ENCODE peak calls at places on chromosomes 5 and 9, in nine cellular contexts. I is PC-3, E is kidney epithelial cell, S is IMR-90, R is adrenal gland, F is BJ, P is endothelial cell of umbilical vein, Z is Caco-2, U is RWPE2. T is an unnamed sample.

GRCh38 chr5:32020271-32020670 is 153.8 kb downstream of the GOLPH3 start:
- DNase-seq in S (no peak), E (no peak), F (no peak), Z (no peak), U (no peak), R (no peak), P (no peak), I (no peak), T (no peak)

GRCh38 chr5:125276121-125276520 is 529.7 kb upstream of the ZNF608 start:
- DNase-seq in P (no peak), S (no peak), Z (no peak), R (no peak), F (no peak), U (no peak), I (no peak), E (no peak), T (no peak)

GRCh38 chr5:54658014-54658413 is 140.5 kb downstream of the SNX18 start:
- DNase-seq in F (no peak), E (no peak), U (peak; percentile 72), R (no peak), S (peak; percentile 96), I (peak; percentile 27), P (peak; percentile 65), Z (no peak), T (no peak)

GRCh38 chr9:73154760-73155159 is 3.1 kb downstream of the ANXA1 start:
- DNase-seq in U (no peak), P (peak; percentile 29), Z (no peak), R (no peak), S (peak; percentile 25), E (no peak), F (no peak), I (peak; percentile 17), T (no peak)

GRCh38 chr5:137431051-137431450 is 68.1 kb downstream of the SPOCK1 start:
- DNase-seq in E (peak; percentile 52), P (no peak), R (no peak), U (no peak), S (no peak), F (no peak), Z (no peak), I (no peak), T (no peak)

GRCh38 chr5:1256776-1257175 is 31.6 kb downstream of the SLC6A18 start:
- DNase-seq in E (no peak), S (no peak), Z (no peak), U (no peak), P (no peak), F (no peak), R (no peak), I (no peak), T (no peak)

GRCh38 chr9:114735732-114736131 is 53.7 kb upstream of the TEX48 start:
- DNase-seq in P (peak; percentile 13), S (no peak), I (no peak), F (no peak), U (no peak), E (no peak), Z (no peak), R (no peak), T (no peak)

GRCh38 chr5:64977779-64978178 is 209.0 kb downstream of the CWC27 start:
- DNase-seq in R (no peak), F (no peak), E (no peak), P (no peak), S (peak; percentile 26), I (no peak), U (no peak), Z (no peak), T (no peak)

GRCh38 chr9:8867148-8867547 is 1067.6 kb upstream of the DMAC1 start:
- DNase-seq in Z (no peak), P (no peak), U (no peak), I (no peak), R (no peak), E (no peak), F (no peak), S (no peak), T (no peak)

GRCh38 chr9:18317896-18318295 is 156.1 kb upstream of the ADAMTSL1 start:
- DNase-seq in S (peak; percentile 8), R (no peak), U (no peak), F (no peak), E (no peak), Z (no peak), I (no peak), P (peak; percentile 27), T (no peak)

GRCh38 chr9:96448546-96449170 is 1.3 kb upstream of the HABP4 start:
- DNase-seq in R (no peak), P (no peak), S (no peak), E (no peak), F (no peak), U (no peak), Z (no peak), I (no peak), T (no peak)

GRCh38 chr9:35816708-35817107 is 1.9 kb upstream of the HINT2 start:
- DNase-seq in R (no peak), E (no peak), S (no peak), P (no peak), Z (peak; percentile 30), F (no peak), U (no peak), I (peak; percentile 6), T (peak; percentile 79)

GRCh38 chr9:130662927-130663257 is 1.5 kb upstream of the PRDM12 start:
- DNase-seq in Z (no peak), S (no peak), I (no peak), F (no peak), U (no peak), E (no peak), R (no peak), P (no peak), T (peak; percentile 79)

GRCh38 chr5:53095931-53096525 is 13.5 kb downstream of the MOCS2 start:
- DNase-seq in I (peak; percentile 80), R (peak; percentile 51), E (no peak), Z (peak; percentile 65), P (peak; percentile 85), U (no peak), S (peak; percentile 75), F (no peak), T (no peak)

GRCh38 chr9:114058688-114059046 is 19.4 kb downstream of the AMBP start:
- DNase-seq in S (no peak), Z (no peak), R (no peak), F (no peak), E (no peak), I (no peak), U (no peak), P (no peak), T (no peak)

GRCh38 chr5:65461490-65461889 is 20.2 kb downstream of the ADAMTS6 start:
- DNase-seq in E (no peak), S (no peak), P (no peak), Z (no peak), R (no peak), I (no peak), F (no peak), U (no peak), T (no peak)

GRCh38 chr5:53545744-53546143 is 14.7 kb upstream of the NDUFS4 start:
- DNase-seq in R (no peak), I (no peak), E (no peak), Z (no peak), U (no peak), P (no peak), S (no peak), F (no peak), T (peak; percentile 48)

GRCh38 chr5:39215857-39216256 is 3.5 kb downstream of the FYB1 start:
- DNase-seq in E (no peak), S (no peak), P (no peak), R (no peak), F (no peak), I (no peak), Z (no peak), U (no peak), T (no peak)

GRCh38 chr9:121268598-121269029 is 652 bp downstream of the GSN start:
- DNase-seq in U (no peak), I (no peak), P (no peak), R (no peak), E (no peak), S (no peak), F (no peak), Z (no peak), T (peak; percentile 48)

DNA sequence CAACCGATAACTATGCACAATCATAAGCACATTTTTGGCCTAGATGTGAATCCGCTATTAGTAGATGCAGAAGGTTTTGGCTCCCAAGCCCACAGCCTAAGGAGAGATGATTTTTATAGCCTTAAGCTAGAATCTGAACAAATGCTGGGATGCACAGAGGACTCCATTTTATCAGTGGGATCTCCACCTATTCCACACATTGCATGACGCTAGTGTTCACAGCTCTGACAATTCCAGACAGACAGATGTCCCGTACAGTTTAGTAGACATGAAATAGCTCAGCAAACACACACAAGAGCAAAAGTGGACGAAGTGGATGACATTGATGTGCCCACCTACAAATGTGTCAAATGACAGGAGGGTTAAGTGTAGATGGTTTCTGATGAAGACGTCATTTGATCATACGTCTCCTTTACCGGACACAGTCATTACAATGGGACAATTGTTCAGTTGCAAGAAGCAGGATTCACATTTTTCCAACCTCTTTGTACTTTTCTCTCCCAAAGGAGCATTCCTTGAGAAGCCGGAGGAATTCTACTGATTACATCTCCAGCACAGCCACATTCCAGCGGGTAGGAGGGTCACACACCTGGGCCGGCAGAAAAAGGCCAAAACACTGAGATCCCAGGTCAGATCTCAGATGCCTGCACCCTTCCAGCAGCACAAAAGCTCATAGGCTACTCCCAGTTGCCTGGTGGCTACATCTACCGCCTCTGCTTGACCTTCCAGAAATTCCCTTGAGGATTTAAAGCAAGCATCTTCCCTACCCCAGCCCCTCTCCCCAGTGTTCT is 202.4 kb downstream of the SLIT3 start:
- DNase-seq in R (no peak), I (no peak), Z (peak; percentile 47), U (no peak), P (no peak), E (no peak), S (no peak), F (no peak), T (no peak)
- H3K27me3 ChIP-seq in R (no peaks in the 10 kb centered on the region), I (no peaks in the 10 kb centered on the region), Z (no peaks in the 10 kb centered on the region), U (no peaks in the 10 kb centered on the region), P (no peaks in the 10 kb centered on the region), E (no peaks in the 10 kb centered on the region), S (no peaks in the 10 kb centered on the region), F (no peaks in the 10 kb centered on the region), T (peaks cover 2% of the 10 kb centered on the region)

DNA sequence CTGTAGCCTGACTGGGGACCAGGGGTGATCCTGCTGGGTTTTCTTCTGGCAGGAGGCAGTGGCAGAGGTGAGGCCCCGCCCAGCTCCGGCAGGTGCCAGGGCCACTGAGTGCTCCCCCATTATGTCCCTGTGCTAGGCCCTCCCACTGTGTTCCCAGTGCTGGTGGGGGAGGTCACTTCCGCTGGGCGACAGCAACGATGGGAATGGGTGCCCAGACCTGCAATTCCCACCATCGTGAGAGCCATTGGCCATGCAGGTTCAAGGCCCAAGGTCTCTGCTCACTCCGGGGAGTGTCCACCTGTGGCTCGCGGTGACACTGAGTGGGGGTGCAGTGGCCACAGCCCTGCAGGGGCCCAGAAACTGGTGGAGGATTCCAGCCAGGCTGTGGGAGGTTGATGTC is 98.6 kb downstream of the RXRA start:
- DNase-seq in R (no peak), I (no peak), S (no peak), F (no peak), P (no peak), U (no peak), E (no peak), Z (no peak), T (peak; percentile 76)
- H3K36me3 ChIP-seq in R (peaks cover 42% of the 10 kb centered on the region), I (no peaks in the 10 kb centered on the region), S (peaks cover 64% of the 10 kb centered on the region), F (peaks cover 29% of the 10 kb centered on the region), P (peaks cover 19% of the 10 kb centered on the region), U (peaks cover 36% of the 10 kb centered on the region), E (peaks cover 2% of the 10 kb centered on the region), Z (peaks cover 2% of the 10 kb centered on the region), T (no peaks in the 10 kb centered on the region)

GRCh38 chr9:112348257-112348992 is 15.0 kb upstream of the PTBP3 start:
- DNase-seq in E (no peak), U (no peak), S (peak; percentile 35), P (peak; percentile 83), Z (peak; percentile 81), I (no peak), F (no peak), R (peak; percentile 92), T (peak; percentile 20)
- H3K4me3 ChIP-seq in E (peak overlapping the region; percentile 14), U (no peak overlapping the region), S (peak overlapping the region; percentile 58), P (peak overlapping the region; percentile 25), Z (peak overlapping the region; percentile 33), I (no peak overlapping the region), F (peak overlapping the region; percentile 43), R (no peak overlapping the region), T (peak overlapping the region; percentile 27)

GRCh38 chr9:77087506-77087905 is 68.1 kb downstream of the FOXB2 start:
- DNase-seq in Z (no peak), F (no peak), U (no peak), P (no peak), S (no peak), R (no peak), E (no peak), I (no peak), T (peak; percentile 40)
- H3K27me3 ChIP-seq in Z (no peaks in the 10 kb centered on the region), F (peaks cover 1% of the 10 kb centered on the region), U (peaks cover 3% of the 10 kb centered on the region), P (peaks cover 13% of the 10 kb centered on the region), S (no peaks in the 10 kb centered on the region), R (no peaks in the 10 kb centered on the region), E (peaks cover 2% of the 10 kb centered on the region), I (peaks cover 14% of the 10 kb centered on the region), T (peaks cover 25% of the 10 kb centered on the region)